ENCODE peak calls at places on chromosomes 7 and 10, in ten cellular contexts. H is spleen, W is sigmoid colon, A is prostate gland, S is HCT116, P is transverse colon, L is Panc1, C is GM12878, Z is vagina, V is GM12892. G is an unnamed sample.

GRCh38 chr10:84077728-84078127 is 61.6 kb upstream of the GHITM start:
- DNase-seq in C (no peak), A (no peak), V (no peak), W (no peak), H (no peak), P (no peak), S (no peak), Z (no peak), L (no peak), G (no peak)

GRCh38 chr7:50368366-50368765 is 63.9 kb downstream of the IKZF1 start:
- DNase-seq in C (no peak), H (no peak), S (no peak), L (no peak), W (no peak), Z (no peak), V (no peak), P (no peak), A (no peak), G (no peak)

GRCh38 chr7:22726849-22727792 is at the start of gene IL6:
- DNase-seq in H (peak), Z (peak), P (peak), V (no peak), L (no peak), A (peak), C (no peak), W (peak), S (no peak), G (no peak)

GRCh38 chr10:18066947-18067346 is 73.3 kb upstream of the CACNB2 start:
- DNase-seq in P (no peak), S (no peak), Z (no peak), V (no peak), C (no peak), A (no peak), W (no peak), L (no peak), H (no peak), G (no peak)

GRCh38 chr7:136163333-136163732 is 186.2 kb upstream of the MTPN start:
- DNase-seq in W (no peak), S (no peak), L (no peak), P (no peak), V (no peak), Z (no peak), A (no peak), H (no peak), C (no peak), G (no peak)

GRCh38 chr7:55060690-55061414 is 42.0 kb downstream of the EGFR start:
- DNase-seq in A (no peak), H (no peak), C (no peak), W (no peak), P (no peak), S (no peak), Z (peak), L (no peak), V (no peak), G (no peak)

GRCh38 chr7:92716825-92717580 is 119.4 kb downstream of the CDK6 start:
- DNase-seq in Z (no peak), W (no peak), C (no peak), H (no peak), L (no peak), A (no peak), P (no peak), S (no peak), V (no peak), G (no peak)

GRCh38 chr7:112946350-112946749 is 140.3 kb downstream of the GPR85 start:
- DNase-seq in W (no peak), V (no peak), H (no peak), C (no peak), Z (no peak), L (no peak), A (no peak), P (no peak), S (no peak), G (no peak)

GRCh38 chr10:97892506-97892905 is 42.9 kb downstream of the GOLGA7B start:
- DNase-seq in W (no peak), H (no peak), C (no peak), P (no peak), Z (no peak), A (no peak), V (no peak), L (no peak), S (no peak), G (no peak)

GRCh38 chr10:24953350-24954074 is 1.1 kb upstream of the PRTFDC1 start:
- DNase-seq in L (no peak), W (no peak), Z (no peak), P (no peak), C (no peak), A (no peak), H (no peak), S (no peak), V (no peak), G (no peak)

GRCh38 chr10:36007369-36007768 is 365.3 kb upstream of the FZD8 start:
- DNase-seq in L (no peak), W (no peak), C (no peak), Z (no peak), A (no peak), H (no peak), P (no peak), S (no peak), V (no peak), G (no peak)

GRCh38 chr10:104309980-104310978 is 28.0 kb downstream of the ITPRIP start:
- DNase-seq in A (peak), H (no peak), V (no peak), P (no peak), C (no peak), L (no peak), Z (no peak), W (peak), S (no peak), G (no peak)

GRCh38 chr10:44756235-44756634 is 154.9 kb upstream of the TMEM72 start:
- DNase-seq in V (no peak), H (no peak), L (no peak), C (no peak), Z (no peak), A (no peak), P (no peak), S (no peak), W (no peak), G (no peak)

GRCh38 chr7:141053626-141054025 is 20.2 kb upstream of the TMEM178B start:
- DNase-seq in Z (no peak), L (no peak), V (no peak), A (no peak), H (no peak), C (no peak), W (no peak), S (no peak), P (no peak), G (no peak)

GRCh38 chr7:86814980-86815379 is 171.3 kb downstream of the GRM3 start:
- DNase-seq in S (peak), P (no peak), A (no peak), Z (no peak), H (no peak), L (peak), W (no peak), C (no peak), V (peak), G (no peak)

GRCh38 chr10:88064608-88065383 is 201.4 kb downstream of the PTEN start:
- DNase-seq in A (no peak), W (peak), P (peak), H (peak), C (peak), S (no peak), L (no peak), Z (no peak), V (no peak), G (no peak)

GRCh38 chr10:82288461-82288881 is 413.5 kb downstream of the NRG3 start:
- DNase-seq in Z (no peak), L (no peak), A (no peak), S (no peak), C (no peak), H (no peak), P (no peak), W (no peak), V (no peak), G (no peak)

GRCh38 chr7:818031-818699 is 14.1 kb upstream of the SUN1 start:
- DNase-seq in H (peak), S (peak), V (no peak), W (peak), A (no peak), C (no peak), P (no peak), L (no peak), Z (no peak), G (no peak)

GRCh38 chr10:124686707-124687376 is 57.3 kb downstream of the FAM53B start:
- DNase-seq in H (no peak), L (no peak), P (peak), W (peak), Z (no peak), A (no peak), C (no peak), S (no peak), V (no peak), G (no peak)

GRCh38 chr10:106557053-106557452 is 607.5 kb downstream of the SORCS1 start:
- DNase-seq in C (no peak), W (no peak), H (no peak), S (no peak), Z (no peak), L (no peak), V (no peak), A (no peak), P (no peak), G (no peak)

GRCh38 chr10:122157451-122157850 is 113.6 kb upstream of the BTBD16 start:
- DNase-seq in V (no peak), L (no peak), S (no peak), P (no peak), A (no peak), H (no peak), Z (no peak), W (no peak), C (no peak), G (no peak)

GRCh38 chr10:33524966-33525365 is 190.5 kb upstream of the NRP1 start:
- DNase-seq in Z (no peak), W (no peak), C (no peak), S (no peak), P (no peak), A (no peak), H (no peak), L (no peak), V (no peak), G (no peak)

GRCh38 chr7:20268832-20269231 is 51.6 kb upstream of the MACC1 start:
- DNase-seq in V (no peak), C (no peak), P (no peak), A (no peak), W (no peak), H (no peak), Z (no peak), L (no peak), S (no peak), G (no peak)

GRCh38 chr10:35765039-35765662 is 123.1 kb upstream of the FZD8 start:
- DNase-seq in Z (no peak), S (no peak), C (no peak), V (no peak), L (no peak), A (no peak), P (peak), H (peak), W (no peak), G (no peak)

GRCh38 chr7:110283056-110283455 is 807.9 kb upstream of the LRRN3 start:
- DNase-seq in S (no peak), Z (no peak), C (no peak), H (no peak), A (peak), V (no peak), L (no peak), W (no peak), P (no peak), G (no peak)

GRCh38 chr10:102397222-102398171 is 2.0 kb downstream of the NFKB2 start:
- DNase-seq in H (no peak), A (no peak), S (no peak), P (no peak), Z (no peak), C (no peak), L (no peak), V (no peak), W (no peak), G (no peak)

GRCh38 chr7:117590191-117590590 is 110.4 kb downstream of the CFTR start:
- DNase-seq in H (no peak), A (no peak), W (no peak), V (no peak), Z (no peak), P (no peak), L (no peak), S (no peak), C (no peak), G (no peak)

GRCh38 chr10:50373821-50374501 is 122.6 kb upstream of the ASAH2 start:
- DNase-seq in W (no peak), H (no peak), S (no peak), A (no peak), Z (no peak), V (no peak), C (no peak), L (no peak), P (no peak), G (no peak)

GRCh38 chr7:105673367-105674188 is 92.3 kb upstream of the EFCAB10 start:
- DNase-seq in S (no peak), W (peak), A (peak), P (peak), C (no peak), L (no peak), Z (no peak), V (no peak), H (no peak), G (no peak)

GRCh38 chr7:22066484-22066883 is 120.8 kb upstream of the CDCA7L start:
- DNase-seq in W (no peak), Z (no peak), P (no peak), C (no peak), S (no peak), L (no peak), A (no peak), H (no peak), V (no peak), G (no peak)

GRCh38 chr7:45192546-45193177 is 35.1 kb downstream of the RAMP3 start:
- DNase-seq in S (no peak), H (peak), L (no peak), Z (no peak), A (no peak), W (no peak), C (no peak), P (no peak), V (no peak), G (no peak)

GRCh38 chr7:117715784-117716445 is 157.3 kb downstream of the CTTNBP2 start:
- DNase-seq in C (no peak), L (peak), Z (no peak), W (no peak), P (peak), A (peak), V (peak), H (no peak), S (peak), G (peak)

GRCh38 chr7:145169908-145170307 is 334.1 kb upstream of the TPK1 start:
- DNase-seq in S (no peak), V (no peak), P (no peak), Z (no peak), H (no peak), C (no peak), W (no peak), L (no peak), A (no peak), G (no peak)

GRCh38 chr10:5504146-5505072 is 5.0 kb upstream of the CALML5 start:
- DNase-seq in Z (no peak), V (no peak), W (peak), L (no peak), P (peak), S (no peak), C (no peak), H (no peak), A (peak), G (no peak)

GRCh38 chr10:109348324-109348723 is 575.0 kb downstream of the XPNPEP1 start:
- DNase-seq in W (no peak), S (no peak), V (no peak), C (no peak), L (no peak), Z (no peak), A (no peak), H (no peak), P (no peak), G (no peak)

GRCh38 chr10:104054430-104054829 is 31.2 kb downstream of the COL17A1 start:
- DNase-seq in H (no peak), A (no peak), S (no peak), Z (no peak), W (no peak), L (no peak), C (no peak), P (no peak), V (no peak), G (no peak)

GRCh38 chr7:6271091-6271658 is 1.2 kb downstream of the CYTH3 start:
- DNase-seq in C (no peak), S (no peak), H (peak), A (no peak), W (peak), V (no peak), P (peak), Z (no peak), L (no peak), G (no peak)

DNA sequence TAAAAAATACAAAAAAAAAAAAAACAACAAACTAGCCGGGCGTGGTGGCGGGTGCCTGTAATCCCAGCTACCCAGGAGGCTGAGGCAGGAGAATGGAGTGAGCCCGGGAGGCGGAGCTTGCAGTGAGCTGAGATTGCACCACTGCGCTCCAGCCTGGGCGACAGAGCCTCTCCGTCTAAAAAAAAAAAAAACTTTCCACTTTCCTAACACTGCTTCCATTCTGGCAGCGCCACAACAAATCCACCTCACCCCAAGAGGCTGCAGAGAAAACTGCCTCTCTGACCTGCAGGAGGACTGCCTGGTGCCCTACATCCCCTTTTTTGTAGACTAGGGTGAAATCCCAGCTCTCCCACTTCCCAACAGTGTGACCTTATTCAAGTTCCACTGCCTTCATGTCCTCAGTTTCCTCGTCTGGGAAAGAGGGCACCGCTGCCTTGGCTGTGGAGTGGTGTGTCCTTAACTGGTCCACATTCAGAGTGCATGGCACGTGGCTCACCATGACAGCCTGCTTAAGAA is 2.6 kb upstream of the MBL2 start:
- DNase-seq in S (no peak), Z (no peak), C (no peak), A (no peak), V (no peak), P (no peak), L (no peak), H (no peak), W (no peak), G (no peak)
- TF ChIP-seq POLR2AphosphoS5 in S (no peak), Z (no peak), C (no peak), A (no peak), V (no peak), P (no peak), L (no peak), H (no peak), W (no peak), G (no peak)

DNA sequence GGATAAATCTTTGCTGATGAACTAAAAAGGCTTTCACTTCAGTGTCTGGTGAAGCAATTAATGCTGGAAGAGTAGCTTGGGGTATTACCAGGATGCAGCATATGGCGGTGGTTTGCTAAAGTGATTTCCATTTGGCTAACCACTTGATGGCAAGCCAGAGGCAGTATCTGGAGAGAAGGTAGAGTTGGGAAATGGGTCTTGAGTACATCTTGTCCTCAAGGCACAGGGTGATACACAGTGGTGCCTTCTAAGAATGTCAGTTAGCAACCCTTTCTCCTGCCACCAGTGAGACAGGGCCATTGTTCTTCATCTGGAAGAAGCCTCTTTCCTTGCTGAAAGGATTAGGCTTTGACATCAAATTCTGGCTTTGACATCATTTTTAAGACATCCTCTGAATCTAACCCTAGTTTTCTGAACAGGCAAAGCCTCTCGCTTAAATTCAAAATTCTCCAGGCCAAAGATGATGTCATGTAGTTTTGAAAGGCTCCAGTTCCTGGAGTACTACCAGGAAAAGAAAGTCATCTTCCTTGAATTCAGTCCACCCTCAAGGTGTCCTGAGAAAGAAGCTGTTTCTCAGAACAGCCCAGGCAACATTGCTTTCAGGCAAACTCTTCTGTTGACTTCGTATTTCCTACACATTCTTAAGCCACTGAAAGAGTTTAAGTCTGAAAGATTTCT is 162.4 kb downstream of the ARID5B start:
- DNase-seq in C (no peak), A (no peak), S (no peak), W (peak), Z (no peak), L (no peak), V (no peak), H (no peak), P (no peak), G (no peak)
- TF ChIP-seq POLR2AphosphoS5 in C (no peak), A (peak), S (no peak), W (peak), Z (no peak), L (no peak), V (no peak), H (no peak), P (peak), G (no peak)

GRCh38 chr7:81248420-81248819 is 329.6 kb upstream of the SEMA3C start:
- DNase-seq in P (no peak), H (no peak), W (no peak), S (no peak), C (no peak), Z (no peak), A (no peak), L (peak), V (no peak), G (no peak)

GRCh38 chr7:81245353-81245752 is 326.5 kb upstream of the SEMA3C start:
- DNase-seq in Z (no peak), L (no peak), W (no peak), P (no peak), S (no peak), C (no peak), V (no peak), H (no peak), A (no peak), G (no peak)

GRCh38 chr7:81244213-81244612 is 325.4 kb upstream of the SEMA3C start:
- DNase-seq in Z (no peak), C (no peak), W (no peak), S (peak), V (no peak), P (no peak), H (no peak), L (no peak), A (no peak), G (no peak)
- TF ChIP-seq POLR2AphosphoS5 in Z (no peak), C (no peak), W (no peak), S (no peak), V (no peak), P (no peak), H (no peak), L (no peak), A (no peak), G (no peak)

DNA sequence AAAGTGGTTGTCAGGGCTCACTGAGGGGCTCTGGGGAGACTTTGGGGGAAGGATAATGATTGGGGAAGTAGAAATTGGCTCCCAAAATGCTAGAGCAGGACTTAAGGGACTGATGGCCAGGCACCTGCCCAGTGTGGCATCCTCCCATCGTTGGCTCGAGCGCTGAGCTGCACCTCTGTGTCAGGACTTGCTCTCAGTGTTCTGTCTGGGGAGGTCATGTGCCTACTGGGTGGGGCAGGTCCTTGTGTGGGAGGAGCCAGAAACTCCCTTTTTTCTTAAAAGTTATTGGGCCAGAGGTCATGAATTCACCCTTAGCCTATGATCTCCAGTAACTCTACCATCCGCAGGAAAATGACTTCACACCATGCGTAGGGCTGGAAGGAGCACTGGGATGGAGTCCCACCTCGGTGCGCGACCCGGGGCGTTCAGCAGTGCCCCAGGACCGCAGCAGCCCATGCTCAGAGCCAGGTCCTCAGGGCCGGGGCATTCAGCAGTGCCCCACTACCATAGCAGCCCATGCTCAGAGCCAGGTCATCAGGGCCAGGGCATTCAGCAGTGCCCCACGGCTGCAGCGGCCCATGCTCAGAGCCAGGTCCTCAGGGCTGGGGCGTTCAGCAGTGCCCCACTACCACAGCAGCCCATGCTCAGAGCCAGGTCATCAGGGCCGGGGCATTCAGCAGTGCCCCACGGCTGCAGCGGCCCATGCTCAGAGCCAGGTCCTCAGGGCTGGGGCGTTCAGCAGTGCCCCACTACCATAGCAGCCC is 221.9 kb downstream of the EBF3 start:
- DNase-seq in W (peak), A (no peak), L (no peak), Z (peak), C (no peak), V (no peak), P (no peak), S (no peak), H (peak), G (no peak)
- TF ChIP-seq POLR2AphosphoS5 in W (no peak), A (no peak), L (no peak), Z (no peak), C (no peak), V (no peak), P (no peak), S (no peak), H (no peak), G (no peak)

DNA sequence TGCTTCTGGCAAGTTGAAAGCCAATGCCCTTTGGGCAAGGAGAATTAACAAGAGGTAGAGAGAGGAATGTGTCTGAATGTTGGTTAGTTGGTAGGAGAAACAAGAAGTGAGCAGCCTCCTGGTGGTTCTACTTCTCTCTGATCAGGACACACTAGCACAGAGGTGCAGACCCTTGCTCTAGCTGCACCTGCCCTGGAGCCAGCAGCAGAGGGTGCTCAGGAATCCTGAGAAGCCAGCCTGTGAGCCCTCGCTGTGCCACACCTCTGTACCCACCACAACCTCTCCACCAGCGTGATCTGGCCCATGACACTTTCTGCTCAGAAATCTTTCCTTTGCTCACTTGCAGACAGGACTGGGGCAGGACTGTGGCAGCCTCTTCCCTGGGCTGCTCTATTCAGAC is 364.7 kb downstream of the RPS24 start:
- DNase-seq in L (no peak), Z (no peak), W (no peak), S (no peak), H (no peak), C (no peak), P (no peak), A (no peak), V (no peak), G (no peak)
- TF ChIP-seq POLR2AphosphoS5 in L (no peak), Z (no peak), W (no peak), S (no peak), H (no peak), C (no peak), P (no peak), A (no peak), V (no peak), G (no peak)